ENCODE peak calls at places on chromosome 20, in nine cellular contexts. D, M, T, Z, L, W, E, K and V are unnamed samples.

GRCh38 chr20:10619427-10619826 is 54.4 kb downstream of the JAG1 start:
- DNase-seq in E (no peak), L (no peak), W (no peak), D (peak; percentile 94), K (no peak), T (no peak), Z (no peak), M (no peak), V (no peak)

GRCh38 chr20:62917720-62918119 is 8.6 kb downstream of the DIDO1 start:
- DNase-seq in W (no peak), E (no peak), T (no peak), M (no peak), Z (no peak), D (no peak), K (no peak), L (no peak), V (no peak)

GRCh38 chr20:10090588-10091166 is 55.9 kb downstream of the ANKEF1 start:
- DNase-seq in Z (peak; percentile 3), M (peak; percentile 66), D (peak; percentile 16), W (peak; percentile 16), E (no peak), L (peak; percentile 27), T (peak; percentile 7), K (no peak), V (no peak)

GRCh38 chr20:10352934-10353866 is 80.8 kb downstream of the MKKS start:
- DNase-seq in K (no peak), E (no peak), M (no peak), Z (no peak), D (no peak), L (no peak), W (no peak), T (no peak), V (no peak)

GRCh38 chr20:60057123-60057865 is 99.1 kb downstream of the CDH26 start:
- DNase-seq in Z (peak; percentile 24), D (no peak), M (peak; percentile 43), W (peak; percentile 71), K (peak; percentile 41), E (no peak), L (peak; percentile 80), T (peak; percentile 85), V (peak; percentile 59)

GRCh38 chr20:39660251-39660650 is 698.1 kb downstream of the DHX35 start:
- DNase-seq in Z (no peak), D (no peak), L (no peak), E (no peak), W (no peak), T (no peak), M (no peak), K (no peak), V (no peak)

GRCh38 chr20:12928755-12929401 is 79.9 kb upstream of the SPTLC3 start:
- DNase-seq in L (no peak), K (no peak), Z (no peak), T (no peak), M (no peak), W (no peak), E (no peak), D (peak; percentile 49), V (no peak)

GRCh38 chr20:15494841-15495240 is 1078.4 kb downstream of the KIF16B start:
- DNase-seq in E (no peak), K (no peak), Z (no peak), L (no peak), T (no peak), D (no peak), W (no peak), M (no peak), V (no peak)

GRCh38 chr20:48624315-48625020 is 203.3 kb downstream of the PREX1 start:
- DNase-seq in D (no peak), K (no peak), T (peak; percentile 83), M (no peak), E (no peak), Z (no peak), W (no peak), L (no peak), V (no peak)

GRCh38 chr20:36653456-36653855 is 7.5 kb upstream of the SLA2 start:
- DNase-seq in E (no peak), M (no peak), Z (no peak), T (no peak), W (no peak), K (no peak), D (no peak), L (no peak), V (no peak)

GRCh38 chr20:6140947-6141346 is 18.1 kb upstream of the FERMT1 start:
- DNase-seq in K (no peak), D (no peak), Z (no peak), E (no peak), W (no peak), M (no peak), L (peak; percentile 24), T (peak; percentile 47), V (no peak)

GRCh38 chr20:61968932-61969331 is 96.7 kb downstream of the TAF4 start:
- DNase-seq in Z (no peak), E (no peak), D (no peak), M (no peak), W (no peak), K (no peak), L (no peak), T (no peak), V (no peak)

GRCh38 chr20:45935416-45936046 is 1.0 kb downstream of the PCIF1 start:
- DNase-seq in D (no peak), K (no peak), E (no peak), L (no peak), W (no peak), T (no peak), Z (no peak), M (no peak), V (no peak)

GRCh38 chr20:19688031-19688806 is 69.8 kb upstream of the RIN2 start:
- DNase-seq in W (no peak), D (peak; percentile 89), M (peak; percentile 68), T (peak; percentile 68), K (no peak), L (no peak), E (no peak), Z (peak; percentile 23), V (no peak)

GRCh38 chr20:23420943-23421925 is at the start of gene NAPB:
- DNase-seq in E (peak; percentile 85), K (peak; percentile 88), L (peak; percentile 96), T (peak; percentile 97), M (peak; percentile 85), Z (peak; percentile 91), W (peak; percentile 94), D (peak; percentile 45), V (peak; percentile 72)

GRCh38 chr20:58478141-58478805 is 36.9 kb downstream of the APCDD1L start:
- DNase-seq in K (no peak), D (no peak), W (no peak), L (no peak), E (no peak), M (no peak), T (no peak), Z (no peak), V (no peak)

GRCh38 chr20:20363449-20364015 is 4.4 kb upstream of the INSM1 start:
- DNase-seq in D (no peak), T (peak; percentile 78), K (no peak), W (no peak), Z (no peak), L (no peak), M (no peak), E (no peak), V (no peak)

GRCh38 chr20:40634891-40635290 is 54.1 kb downstream of the MAFB start:
- DNase-seq in D (no peak), E (no peak), W (no peak), L (no peak), K (no peak), Z (no peak), M (no peak), T (no peak), V (no peak)

GRCh38 chr20:38878798-38879197 is 47.4 kb upstream of the FAM83D start:
- DNase-seq in W (no peak), D (no peak), K (no peak), L (no peak), M (no peak), T (peak; percentile 85), E (no peak), Z (no peak), V (no peak)

GRCh38 chr20:51423810-51424209 is 118.7 kb downstream of the NFATC2 start:
- DNase-seq in W (no peak), L (no peak), Z (no peak), E (no peak), M (no peak), D (no peak), T (peak; percentile 76), K (no peak), V (no peak)

GRCh38 chr20:6663751-6664388 is 103.6 kb upstream of the BMP2 start:
- DNase-seq in W (no peak), M (no peak), K (no peak), D (no peak), Z (no peak), L (no peak), E (no peak), T (no peak), V (no peak)

GRCh38 chr20:13694420-13695150 is 55.9 kb upstream of the TASP1 start:
- DNase-seq in K (no peak), D (peak; percentile 25), Z (no peak), E (no peak), W (no peak), L (no peak), T (no peak), M (no peak), V (no peak)

GRCh38 chr20:49880177-49880576 is 35.2 kb downstream of the SPATA2 start:
- DNase-seq in T (no peak), W (no peak), E (no peak), L (no peak), Z (no peak), K (no peak), M (no peak), D (no peak), V (no peak)

GRCh38 chr20:36967636-36968035 is 16.1 kb upstream of the SAMHD1 start:
- DNase-seq in K (no peak), T (no peak), D (no peak), W (no peak), Z (no peak), E (no peak), M (no peak), L (no peak), V (peak; percentile 22)

GRCh38 chr20:9019833-9020232 is 49.1 kb upstream of the PLCB4 start:
- DNase-seq in K (no peak), D (no peak), M (no peak), W (no peak), T (no peak), Z (no peak), L (no peak), E (no peak), V (no peak)

GRCh38 chr20:64224344-64225165 is 31.0 kb upstream of the PCMTD2 start:
- DNase-seq in Z (no peak), E (no peak), D (peak; percentile 76), T (no peak), W (no peak), M (no peak), K (no peak), L (no peak), V (no peak)

GRCh38 chr20:21436186-21436585 is 38.9 kb upstream of the NKX2-4 start:
- DNase-seq in E (no peak), M (no peak), Z (no peak), W (no peak), L (no peak), T (no peak), D (peak; percentile 71), K (no peak), V (no peak)

GRCh38 chr20:58619847-58620431 is 31.1 kb upstream of the STX16 start:
- DNase-seq in L (no peak), T (peak; percentile 78), Z (no peak), D (no peak), K (no peak), M (no peak), E (no peak), W (no peak), V (no peak)

GRCh38 chr20:33648396-33649004 is 13.6 kb upstream of the C20orf144 start:
- DNase-seq in K (no peak), W (no peak), E (no peak), M (no peak), D (no peak), L (peak; percentile 11), T (peak; percentile 31), Z (no peak), V (no peak)

GRCh38 chr20:63130654-63131577 is 85.0 kb downstream of the YTHDF1 start:
- DNase-seq in T (peak; percentile 65), L (peak; percentile 12), D (no peak), Z (no peak), E (no peak), W (no peak), K (no peak), M (no peak), V (no peak)

GRCh38 chr20:35971981-35972380 is 3.6 kb downstream of the CNBD2 start:
- DNase-seq in E (no peak), K (no peak), Z (no peak), M (no peak), W (no peak), L (no peak), T (no peak), D (no peak), V (no peak)